ENCODE peak calls at places on chromosomes 7 and 10, in six cellular contexts. N, B, E, L, W and F are unnamed samples.

GRCh38 chr7:36015733-36016132 is 137.3 kb upstream of the EEPD1 start:
- DNase-seq in N (no peak), B (no peak), E (no peak), L (no peak), W (no peak), F (no peak)

GRCh38 chr10:68625316-68625921 is 65.3 kb downstream of the TET1 start:
- DNase-seq in N (no peak), B (no peak), E (no peak), L (no peak), W (no peak), F (no peak)

GRCh38 chr10:128568491-128568890 is 442.3 kb upstream of the MKI67 start:
- DNase-seq in N (no peak), B (no peak), E (no peak), L (no peak), W (no peak), F (no peak)

GRCh38 chr10:35564276-35564982 is 40.7 kb upstream of the GJD4 start:
- DNase-seq in N (no peak), B (no peak), E (no peak), L (no peak), W (peak), F (peak)

GRCh38 chr7:103934508-103934907 is 55.0 kb downstream of the RELN start:
- DNase-seq in N (no peak), B (no peak), E (no peak), L (no peak), W (no peak), F (no peak)

GRCh38 chr10:62732841-62733653 is 71.5 kb upstream of the ADO start:
- DNase-seq in N (no peak), B (no peak), E (no peak), L (no peak), W (no peak), F (no peak)

GRCh38 chr7:117279931-117280525 is 42.8 kb downstream of the WNT2 start:
- DNase-seq in N (no peak), B (no peak), E (peak), L (no peak), W (no peak), F (peak)

GRCh38 chr7:1575809-1576208 is 6.0 kb upstream of the PSMG3 start:
- DNase-seq in N (no peak), B (no peak), E (no peak), L (no peak), W (no peak), F (no peak)

GRCh38 chr10:132231656-132232552 is 45.2 kb downstream of the DPYSL4 start:
- DNase-seq in N (no peak), B (no peak), E (no peak), L (no peak), W (no peak), F (no peak)

GRCh38 chr7:36723951-36724664 is at the start of gene AOAH:
- DNase-seq in N (peak), B (peak), E (no peak), L (peak), W (peak), F (peak)

GRCh38 chr10:28838908-28839307 is 161.6 kb downstream of the BAMBI start:
- DNase-seq in N (no peak), B (peak), E (no peak), L (no peak), W (peak), F (no peak)

GRCh38 chr10:129945941-129946760 is 17.9 kb downstream of the EBF3 start:
- DNase-seq in N (no peak), B (peak), E (peak), L (peak), W (no peak), F (no peak)

GRCh38 chr10:77297370-77297692 is 340.3 kb downstream of the KCNMA1 start:
- DNase-seq in N (no peak), B (no peak), E (no peak), L (no peak), W (no peak), F (no peak)

GRCh38 chr10:7186387-7187032 is 224.3 kb downstream of the SFMBT2 start:
- DNase-seq in N (no peak), B (no peak), E (no peak), L (no peak), W (no peak), F (no peak)

GRCh38 chr7:47757946-47758371 is 176.0 kb upstream of the TNS3 start:
- DNase-seq in N (peak), B (peak), E (peak), L (no peak), W (peak), F (peak)

GRCh38 chr10:130050008-130050407 is 60.6 kb downstream of the C10orf143 start:
- DNase-seq in N (no peak), B (no peak), E (no peak), L (no peak), W (no peak), F (no peak)

GRCh38 chr10:52563361-52563760 is 209.2 kb downstream of the MBL2 start:
- DNase-seq in N (no peak), B (no peak), E (no peak), L (no peak), W (no peak), F (no peak)

GRCh38 chr10:105742184-105742583 is 1101.1 kb downstream of the SORCS3 start:
- DNase-seq in N (no peak), B (peak), E (no peak), L (no peak), W (peak), F (no peak)

GRCh38 chr7:120856621-120857352 is 1.2 kb downstream of the TSPAN12 start:
- DNase-seq in N (no peak), B (no peak), E (peak), L (peak), W (peak), F (peak)

GRCh38 chr10:132595850-132596249 is 58.3 kb downstream of the INPP5A start:
- DNase-seq in N (no peak), B (no peak), E (no peak), L (no peak), W (no peak), F (no peak)

GRCh38 chr7:101435461-101436225 is 73.0 kb downstream of the COL26A1 start:
- DNase-seq in N (no peak), B (no peak), E (no peak), L (no peak), W (no peak), F (no peak)

GRCh38 chr7:42611961-42612360 is 299.9 kb downstream of the C7orf25 start:
- DNase-seq in N (no peak), B (no peak), E (no peak), L (no peak), W (no peak), F (no peak)

GRCh38 chr10:50501478-50501877 is 122.3 kb downstream of the SGMS1 start:
- DNase-seq in N (no peak), B (no peak), E (no peak), L (no peak), W (no peak), F (no peak)

GRCh38 chr7:121513105-121513504 is 117.0 kb upstream of the FAM3C start:
- DNase-seq in N (no peak), B (no peak), E (no peak), L (no peak), W (no peak), F (no peak)

GRCh38 chr7:130383187-130383980 is 3.1 kb downstream of the CPA1 start:
- DNase-seq in N (no peak), B (no peak), E (no peak), L (no peak), W (no peak), F (no peak)

GRCh38 chr10:3510741-3511140 is 274.3 kb downstream of the KLF6 start:
- DNase-seq in N (no peak), B (no peak), E (no peak), L (no peak), W (no peak), F (no peak)

GRCh38 chr10:1726861-1727260 is 10.5 kb downstream of the ADARB2 start:
- DNase-seq in N (no peak), B (no peak), E (no peak), L (no peak), W (no peak), F (no peak)

GRCh38 chr10:99654390-99654789 is 4.9 kb upstream of the ENTPD7 start:
- DNase-seq in N (no peak), B (no peak), E (no peak), L (no peak), W (no peak), F (no peak)

GRCh38 chr7:19210883-19211282 is 65.7 kb upstream of the FERD3L start:
- DNase-seq in N (no peak), B (no peak), E (no peak), L (no peak), W (no peak), F (no peak)

GRCh38 chr10:117927871-117928270 is 118.9 kb downstream of the RAB11FIP2 start:
- DNase-seq in N (no peak), B (no peak), E (no peak), L (no peak), W (no peak), F (no peak)

GRCh38 chr10:124035306-124035927 is 58.0 kb downstream of the CHST15 start:
- DNase-seq in N (no peak), B (no peak), E (no peak), L (no peak), W (no peak), F (no peak)

GRCh38 chr7:75813084-75813483 is 522 bp downstream of the CCL24 start:
- DNase-seq in N (no peak), B (no peak), E (no peak), L (no peak), W (no peak), F (no peak)

GRCh38 chr10:124827474-124827873 is 25.9 kb downstream of the ABRAXAS2 start:
- DNase-seq in N (peak), B (no peak), E (no peak), L (no peak), W (no peak), F (no peak)

GRCh38 chr10:26887611-26888215 is 27.0 kb upstream of the ABI1 start:
- DNase-seq in N (no peak), B (no peak), E (no peak), L (no peak), W (no peak), F (no peak)

GRCh38 chr10:87974130-87974529 is 110.7 kb downstream of the PTEN start:
- DNase-seq in N (no peak), B (no peak), E (no peak), L (no peak), W (no peak), F (no peak)
- TF ChIP-seq EP300 in N (no peak), B (no peak), E (no peak), L (no peak), W (no peak), F (no peak)

GRCh38 chr7:13921062-13921461 is 68.4 kb downstream of the ETV1 start:
- DNase-seq in N (no peak), B (no peak), E (no peak), L (no peak), W (no peak), F (no peak)

GRCh38 chr7:13915891-13916290 is 73.6 kb downstream of the ETV1 start:
- DNase-seq in N (no peak), B (no peak), E (no peak), L (no peak), W (no peak), F (no peak)

DNA sequence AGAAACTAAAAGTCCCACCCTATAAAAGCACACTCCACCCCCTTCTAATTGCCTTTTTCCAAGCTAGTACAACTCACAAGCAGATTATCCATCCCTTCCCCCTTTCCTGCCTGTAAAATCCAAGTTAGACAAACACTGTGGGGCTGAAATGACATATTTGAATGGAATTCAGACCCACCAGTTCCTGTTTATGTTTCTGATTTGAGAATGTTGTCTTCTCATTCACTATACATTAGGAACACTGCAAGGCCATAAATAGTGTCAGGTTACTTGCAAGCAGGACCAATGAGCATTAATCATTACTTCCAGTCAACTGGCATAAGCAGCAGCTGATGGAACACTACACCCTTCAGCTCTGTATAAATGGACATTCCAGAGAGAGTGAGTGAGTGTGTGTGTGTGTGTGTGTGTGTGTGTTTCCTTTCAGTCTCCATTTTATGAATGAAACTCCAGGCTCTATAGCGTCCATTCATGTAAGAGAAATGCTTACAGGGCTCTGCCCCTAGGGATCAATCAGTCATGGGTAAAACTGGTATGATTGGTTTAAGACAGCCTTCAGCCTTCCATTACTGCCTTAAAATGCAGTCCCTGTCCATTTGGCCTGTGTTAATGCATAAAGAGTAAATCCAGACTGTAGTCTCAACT is 69.3 kb downstream of the ETV1 start:
- DNase-seq in N (peak), B (no peak), E (peak), L (no peak), W (peak), F (no peak)
- TF ChIP-seq EP300 in N (peak), B (no peak), E (no peak), L (no peak), W (no peak), F (no peak)

GRCh38 chr10:42654419-42654818 is 16.0 kb upstream of the ZNF33B start:
- DNase-seq in N (no peak), B (no peak), E (no peak), L (no peak), W (no peak), F (no peak)
- TF ChIP-seq EP300 in N (no peak), B (no peak), E (no peak), L (no peak), W (no peak), F (no peak)

GRCh38 chr10:101087965-101088364 is 26.2 kb downstream of the KAZALD1 start:
- DNase-seq in N (no peak), B (no peak), E (no peak), L (no peak), W (no peak), F (no peak)
- TF ChIP-seq EP300 in N (no peak), B (no peak), E (no peak), L (no peak), W (no peak), F (no peak)

GRCh38 chr10:8615118-8615517 is 560.6 kb downstream of the GATA3 start:
- DNase-seq in N (no peak), B (no peak), E (no peak), L (no peak), W (no peak), F (no peak)

GRCh38 chr10:8614054-8614565 is 559.6 kb downstream of the GATA3 start:
- DNase-seq in N (no peak), B (no peak), E (no peak), L (no peak), W (no peak), F (no peak)

GRCh38 chr10:8617792-8618191 is 563.3 kb downstream of the GATA3 start:
- DNase-seq in N (no peak), B (no peak), E (no peak), L (no peak), W (no peak), F (no peak)

GRCh38 chr10:8616166-8616565 is 561.7 kb downstream of the GATA3 start:
- DNase-seq in N (no peak), B (no peak), E (no peak), L (no peak), W (no peak), F (no peak)

GRCh38 chr10:8618834-8619233 is 564.3 kb downstream of the GATA3 start:
- DNase-seq in N (no peak), B (no peak), E (no peak), L (no peak), W (no peak), F (no peak)
- TF ChIP-seq EP300 in N (no peak), B (no peak), E (no peak), L (no peak), W (no peak), F (no peak)

GRCh38 chr7:73738220-73738611 is 386 bp downstream of the ABHD11 start:
- DNase-seq in N (no peak), B (peak), E (peak), L (peak), W (peak), F (peak)

GRCh38 chr7:73740212-73740611 is 1.6 kb upstream of the ABHD11 start:
- DNase-seq in N (no peak), B (no peak), E (no peak), L (no peak), W (no peak), F (no peak)

GRCh38 chr7:73739387-73739767 is 775 bp upstream of the ABHD11 start:
- DNase-seq in N (no peak), B (no peak), E (peak), L (no peak), W (no peak), F (no peak)

GRCh38 chr7:73737491-73738219 is 947 bp downstream of the ABHD11 start:
- DNase-seq in N (no peak), B (no peak), E (peak), L (no peak), W (no peak), F (no peak)

DNA sequence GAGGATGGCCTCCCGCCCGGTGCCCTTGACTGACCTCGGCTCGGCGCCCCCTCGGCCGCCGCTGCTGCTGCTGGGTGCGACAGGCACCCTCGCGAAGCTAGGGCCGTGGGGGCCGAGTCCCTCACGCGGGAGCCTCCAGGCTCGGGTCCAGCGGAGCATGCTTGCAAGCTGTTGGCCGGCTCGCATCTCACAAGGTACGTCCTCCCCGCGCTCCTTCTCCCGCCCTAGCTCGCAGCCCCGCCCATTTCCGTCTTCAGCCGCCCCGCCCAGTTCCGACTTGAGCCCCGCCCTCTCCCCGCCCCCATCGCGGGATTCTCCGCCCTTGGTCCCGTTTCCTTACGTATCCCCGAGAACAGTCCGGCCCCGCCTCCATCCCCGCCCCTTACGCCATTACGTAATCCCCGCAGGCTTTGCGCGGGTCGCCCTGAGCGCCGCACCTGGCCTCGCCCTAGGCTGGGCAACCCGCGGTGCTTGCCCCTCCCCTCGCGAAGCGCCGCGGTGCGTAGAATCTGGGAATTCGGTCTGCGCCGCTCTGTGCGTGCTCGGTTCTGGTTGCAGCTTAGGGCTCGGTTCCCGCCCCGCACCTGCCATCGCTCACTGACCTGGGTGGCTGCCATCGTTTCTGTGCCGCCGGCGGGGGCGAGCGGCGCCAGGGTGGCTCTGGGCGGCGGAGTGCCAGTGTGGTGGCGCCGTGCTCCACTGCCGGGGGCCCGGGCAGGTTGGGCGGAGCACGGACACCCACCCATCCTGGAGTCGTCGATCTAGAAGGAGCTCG is at the start of gene ABHD11:
- DNase-seq in N (peak), B (peak), E (peak), L (peak), W (peak), F (peak)
- TF ChIP-seq EP300 in N (peak), B (no peak), E (peak), L (no peak), W (peak), F (no peak)

GRCh38 chr7:100007887-100008286 is 7.5 kb upstream of the ZKSCAN1 start:
- DNase-seq in N (no peak), B (no peak), E (no peak), L (no peak), W (no peak), F (no peak)

GRCh38 chr7:100000239-100000638 is 15.2 kb upstream of the ZKSCAN1 start:
- DNase-seq in N (no peak), B (no peak), E (no peak), L (peak), W (no peak), F (no peak)

GRCh38 chr7:100008525-100008924 is 6.9 kb upstream of the ZKSCAN1 start:
- DNase-seq in N (no peak), B (peak), E (no peak), L (no peak), W (peak), F (no peak)

GRCh38 chr7:100003711-100004661 is 11.4 kb upstream of the ZKSCAN1 start:
- DNase-seq in N (no peak), B (peak), E (no peak), L (peak), W (peak), F (peak)
- TF ChIP-seq EP300 in N (no peak), B (no peak), E (no peak), L (no peak), W (no peak), F (no peak)

DNA sequence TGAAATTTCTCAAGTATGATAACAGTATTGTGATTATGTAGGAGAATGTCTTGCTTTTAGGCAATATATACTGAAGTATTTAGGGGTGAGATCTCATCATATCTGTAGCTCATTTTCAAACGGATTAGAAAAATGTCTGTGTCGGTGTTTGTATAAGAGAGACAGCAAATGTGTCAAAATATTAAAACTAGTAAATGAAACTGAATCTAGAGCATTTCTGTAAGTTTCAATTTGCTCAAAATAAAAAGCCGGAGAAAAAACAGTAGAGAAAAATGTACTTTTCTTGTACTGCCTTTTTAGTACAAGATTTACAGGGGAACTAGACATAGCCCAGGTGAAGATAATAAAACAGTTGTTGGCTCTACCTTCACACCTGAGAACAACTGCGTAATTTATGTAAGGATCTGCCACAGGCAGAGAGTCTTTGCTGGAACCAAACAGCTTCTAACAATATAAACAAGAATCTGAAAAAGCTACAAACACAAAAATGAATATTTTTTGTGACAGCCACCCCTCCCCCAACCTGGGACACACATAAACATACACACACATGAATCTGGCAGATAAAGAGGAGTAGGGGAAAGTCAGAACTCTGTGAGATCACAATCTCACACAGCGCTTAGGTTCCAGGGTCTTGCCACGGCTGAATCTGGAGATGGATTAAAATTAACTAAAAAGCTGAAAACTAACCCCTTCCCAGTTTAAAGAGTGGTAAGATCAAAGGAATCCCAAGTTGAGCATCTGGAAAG is 153.3 kb downstream of the AVL9 start:
- DNase-seq in N (no peak), B (no peak), E (no peak), L (no peak), W (no peak), F (no peak)
- TF ChIP-seq EP300 in N (no peak), B (no peak), E (no peak), L (no peak), W (no peak), F (no peak)